ENCODE peak calls at places on chromosomes 13 and 19, in six cellular contexts. Q, V, L, S, R and P are unnamed samples.

GRCh38 chr13:50543767-50544166 is 299.7 kb downstream of the DLEU7 start:
- DNase-seq in R (no peak), S (no peak), Q (no peak), V (peak), L (peak), P (no peak)

GRCh38 chr19:38375748-38376147 is 1.4 kb downstream of the PSMD8 start:
- DNase-seq in L (no peak), S (no peak), R (no peak), V (peak), Q (no peak), P (no peak)

GRCh38 chr13:60267498-60268202 is 103.9 kb upstream of the DIAPH3 start:
- DNase-seq in Q (no peak), V (no peak), S (peak), R (no peak), L (no peak), P (no peak)

GRCh38 chr19:32017341-32017948 is 328.0 kb upstream of the ZNF507 start:
- DNase-seq in R (no peak), V (peak), L (no peak), S (no peak), Q (no peak), P (no peak)

GRCh38 chr13:109479991-109480696 is 306.2 kb downstream of the IRS2 start:
- DNase-seq in L (no peak), V (peak), S (no peak), Q (no peak), R (no peak), P (no peak)

GRCh38 chr13:111271186-111271698 is 49.2 kb upstream of the TEX29 start:
- DNase-seq in S (no peak), V (no peak), Q (no peak), R (no peak), L (no peak), P (no peak)

GRCh38 chr13:83816081-83816480 is 66.2 kb downstream of the SLITRK1 start:
- DNase-seq in Q (no peak), V (no peak), S (no peak), R (no peak), L (no peak), P (no peak)

GRCh38 chr13:40800559-40800958 is 11.1 kb downstream of the SLC25A15 start:
- DNase-seq in L (no peak), Q (no peak), V (no peak), S (no peak), R (no peak), P (no peak)

GRCh38 chr13:73129023-73129422 is 70.2 kb downstream of the KLF5 start:
- DNase-seq in S (no peak), L (no peak), Q (no peak), R (no peak), V (no peak), P (no peak)

GRCh38 chr13:111906306-111906705 is 160.6 kb upstream of the SOX1 start:
- DNase-seq in Q (no peak), V (no peak), R (no peak), L (no peak), S (no peak), P (no peak)

GRCh38 chr13:99320693-99321481 is 13.7 kb upstream of the GPR183 start:
- DNase-seq in L (peak), R (no peak), V (peak), Q (no peak), S (no peak), P (no peak)

GRCh38 chr13:99870541-99870940 is 101.0 kb downstream of the ZIC5 start:
- DNase-seq in V (no peak), S (no peak), L (no peak), R (no peak), Q (no peak), P (no peak)

GRCh38 chr19:3801412-3802096 is 15.4 kb upstream of the MATK start:
- DNase-seq in V (no peak), L (no peak), R (peak), Q (peak), S (peak), P (no peak)

GRCh38 chr19:40413291-40413994 is at the start of gene PRX:
- DNase-seq in L (no peak), Q (no peak), S (no peak), R (no peak), V (no peak), P (no peak)

GRCh38 chr19:39246951-39247669 is 1.5 kb downstream of the IFNL4 start:
- DNase-seq in V (peak), R (peak), Q (no peak), S (peak), L (no peak), P (no peak)

GRCh38 chr13:59750860-59751259 is 412.9 kb downstream of the DIAPH3 start:
- DNase-seq in L (peak), R (peak), S (no peak), V (peak), Q (no peak), P (peak)

GRCh38 chr13:33710924-33711323 is 107.0 kb upstream of the RFC3 start:
- DNase-seq in Q (no peak), V (no peak), R (no peak), S (no peak), L (no peak), P (no peak)

GRCh38 chr13:114015608-114016295 is 41.9 kb upstream of the C13orf46 start:
- DNase-seq in Q (peak), S (peak), V (peak), L (no peak), R (no peak), P (no peak)

GRCh38 chr19:2032296-2032941 is 16.9 kb upstream of the BTBD2 start:
- DNase-seq in R (peak), V (peak), L (peak), S (peak), Q (peak), P (no peak)

GRCh38 chr13:53782400-53783030 is 753.9 kb downstream of the OLFM4 start:
- DNase-seq in L (no peak), S (peak), V (peak), R (peak), Q (no peak), P (peak)

GRCh38 chr19:39103151-39103550 is 19.0 kb downstream of the ACP7 start:
- DNase-seq in S (no peak), R (no peak), Q (no peak), L (no peak), V (no peak), P (no peak)

GRCh38 chr19:2613507-2614295 is 88.8 kb downstream of the GNG7 start:
- DNase-seq in R (peak), S (peak), V (peak), Q (no peak), L (no peak), P (no peak)

GRCh38 chr13:95403349-95404140 is 102.3 kb upstream of the ABCC4 start:
- DNase-seq in L (no peak), Q (no peak), R (no peak), V (no peak), S (no peak), P (no peak)

DNA sequence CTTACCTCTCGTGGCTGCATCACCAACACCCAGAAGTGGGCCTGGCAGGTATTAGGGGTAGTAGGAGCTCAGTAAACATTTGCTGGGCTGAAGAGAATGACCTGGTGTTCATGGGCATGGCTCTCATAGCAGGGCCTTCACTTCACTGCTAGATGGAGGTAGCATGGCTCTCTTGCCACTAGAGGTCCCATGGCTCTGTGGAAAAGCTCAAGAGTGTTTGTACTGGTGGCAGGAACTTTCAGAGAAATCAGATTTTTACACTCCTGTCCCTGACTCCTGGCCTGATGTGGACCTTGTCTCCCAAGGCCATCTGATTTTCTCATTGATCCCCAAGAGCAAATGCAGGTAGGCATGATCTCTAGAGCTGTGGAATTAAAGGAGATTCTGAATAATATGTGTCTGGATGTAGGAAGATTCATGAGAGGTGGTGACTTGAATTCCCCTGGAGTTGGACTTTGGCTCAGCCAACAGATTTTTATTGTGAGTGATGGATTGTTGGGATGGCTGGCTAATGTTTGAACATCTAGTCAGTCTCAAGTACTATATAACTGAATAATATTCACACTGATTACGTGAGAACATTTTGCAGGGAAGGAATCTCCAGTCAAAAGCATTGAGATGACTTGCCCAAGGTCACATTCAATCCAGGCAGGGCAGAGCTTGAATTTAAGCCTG is 5.8 kb downstream of the ZNF574 start:
- DNase-seq in S (peak), Q (no peak), V (peak), L (no peak), R (no peak), P (no peak)
- TF ChIP-seq CTCF in S (peak), Q (no peak), V (peak), L (peak), R (peak), P (peak)

GRCh38 chr13:51590966-51591627 is 6.8 kb downstream of the WDFY2 start:
- DNase-seq in V (peak), L (peak), S (no peak), R (no peak), Q (peak), P (no peak)
- TF ChIP-seq CTCF in V (no peak), L (no peak), S (no peak), R (no peak), Q (no peak), P (no peak)

DNA sequence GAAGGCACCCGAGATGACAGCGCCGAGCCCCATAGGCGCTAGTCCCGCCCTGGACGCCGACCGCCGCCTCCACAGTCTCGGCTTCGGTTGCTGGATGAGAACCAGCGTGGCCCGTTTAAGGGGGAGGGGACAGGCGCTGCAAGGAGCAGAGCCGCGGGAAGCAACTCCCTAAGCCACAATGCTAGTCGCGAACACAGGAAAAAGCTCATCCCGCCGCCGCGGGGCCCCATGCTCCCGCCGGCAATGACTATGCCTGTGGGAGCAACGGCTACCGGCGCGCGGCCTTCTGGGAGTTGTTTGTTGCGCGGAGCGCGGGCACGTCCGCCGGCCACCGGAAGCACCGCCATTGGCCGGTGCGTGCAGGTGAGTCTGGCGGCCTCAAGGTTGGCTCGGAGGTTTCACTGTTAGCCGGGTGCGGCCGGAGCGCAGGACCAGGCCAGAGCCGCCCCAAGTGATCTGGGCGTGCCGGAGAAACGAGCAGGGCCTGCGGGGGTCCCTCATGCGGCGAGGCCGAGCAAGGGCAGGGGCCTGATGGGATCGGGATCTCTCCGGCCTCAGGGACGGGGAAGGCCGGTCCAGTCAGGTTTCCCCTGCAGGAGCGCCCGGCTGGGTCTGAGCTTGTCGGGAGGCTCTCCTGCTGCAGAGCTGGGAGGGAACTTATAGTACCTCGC is at the start of gene ZNF544:
- DNase-seq in R (peak), Q (peak), S (peak), L (peak), V (peak), P (peak)
- TF ChIP-seq CTCF in R (peak), Q (no peak), S (peak), L (peak), V (no peak), P (no peak)

DNA sequence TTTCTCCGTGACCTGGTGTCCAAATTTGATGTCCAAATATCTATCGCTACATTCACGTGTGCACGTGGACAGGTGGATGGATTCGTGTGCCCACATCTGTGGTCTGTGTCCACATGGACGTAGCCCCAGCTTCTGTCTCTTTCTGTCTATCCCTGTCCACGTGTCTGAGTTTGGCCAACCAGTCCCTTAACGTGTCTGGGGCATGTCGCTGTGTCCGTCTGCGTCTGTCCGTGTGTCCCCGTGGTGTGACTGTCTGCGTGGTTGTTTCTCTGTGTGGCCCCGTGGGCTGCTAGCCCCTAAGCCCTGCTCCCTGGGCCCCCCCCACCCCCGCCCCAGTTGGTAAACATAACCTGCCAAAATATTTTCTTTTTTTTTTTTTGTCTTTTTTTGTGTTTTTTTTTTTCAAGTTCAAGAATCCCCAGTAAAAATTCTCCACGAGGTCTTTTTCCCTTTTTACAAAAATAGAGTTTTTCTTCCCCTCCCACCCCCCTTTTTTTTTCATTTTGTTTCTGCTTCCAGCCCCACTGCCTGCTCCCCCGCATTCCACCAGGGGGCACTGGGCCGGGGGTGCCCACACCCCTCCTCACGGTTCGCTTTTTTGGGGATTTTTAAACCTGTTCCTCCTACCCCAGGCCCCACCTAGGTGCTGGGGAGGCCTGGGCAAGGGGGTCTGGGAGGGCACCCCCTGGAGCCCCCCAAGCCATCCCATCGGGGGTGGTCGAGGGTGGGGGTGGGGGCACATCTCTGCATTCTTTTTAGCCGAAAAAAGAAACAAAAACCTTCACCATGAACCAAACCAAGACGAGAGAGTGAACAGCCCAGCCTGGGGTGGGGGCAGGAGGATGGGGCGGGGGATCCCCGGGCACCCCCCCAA is 18.3 kb downstream of the PRKCSH start:
- DNase-seq in Q (no peak), S (peak), V (no peak), R (no peak), L (no peak), P (no peak)
- TF ChIP-seq CTCF in Q (no peak), S (no peak), V (peak), R (peak), L (peak), P (peak)

DNA sequence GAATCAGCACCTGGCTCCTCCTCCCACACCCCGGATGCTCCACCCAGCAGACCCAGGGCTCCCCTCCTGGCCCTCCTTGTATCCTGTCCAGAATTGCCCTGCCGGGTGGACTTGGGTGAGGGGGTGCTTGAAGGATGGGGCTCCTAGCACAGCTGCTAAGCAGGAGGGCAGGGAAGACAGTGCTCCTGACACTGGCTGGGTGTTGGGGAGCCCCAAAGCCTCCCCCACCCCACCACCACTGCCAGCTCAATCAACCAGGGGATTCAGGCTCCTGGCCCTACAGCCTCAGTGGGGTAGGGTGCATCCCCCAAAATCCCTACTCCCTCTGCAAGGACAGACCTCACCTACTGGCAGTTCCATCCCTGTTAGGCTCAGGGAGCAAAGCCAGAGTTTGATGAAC is 2.6 kb upstream of the CYP4F11 start:
- DNase-seq in S (no peak), L (no peak), R (no peak), Q (no peak), V (no peak), P (no peak)
- TF ChIP-seq CTCF in S (no peak), L (no peak), R (no peak), Q (no peak), V (no peak), P (no peak)

GRCh38 chr19:14028901-14029300 is 953 bp downstream of the RLN3 start:
- DNase-seq in R (no peak), V (no peak), Q (no peak), L (no peak), S (no peak), P (no peak)
- TF ChIP-seq CTCF in R (no peak), V (no peak), Q (no peak), L (no peak), S (no peak), P (no peak)

GRCh38 chr19:29285878-29286277 is 72.9 kb upstream of the UQCRFS1 start:
- DNase-seq in S (no peak), L (no peak), V (no peak), R (peak), Q (no peak), P (no peak)
- TF ChIP-seq CTCF in S (peak), L (peak), V (peak), R (peak), Q (no peak), P (peak)

GRCh38 chr19:18488838-18489626 is 32.8 kb downstream of the ELL start:
- DNase-seq in L (no peak), Q (no peak), S (no peak), R (peak), V (no peak), P (peak)

GRCh38 chr19:18489627-18490184 is 32.2 kb downstream of the ELL start:
- DNase-seq in V (no peak), L (no peak), S (no peak), Q (no peak), R (no peak), P (no peak)

GRCh38 chr19:18488403-18488723 is 33.5 kb downstream of the ELL start:
- DNase-seq in Q (no peak), R (peak), S (no peak), L (no peak), V (no peak), P (no peak)

GRCh38 chr19:18486746-18487145 is 35.1 kb downstream of the ELL start:
- DNase-seq in R (no peak), V (no peak), Q (no peak), L (no peak), S (no peak), P (no peak)

GRCh38 chr19:18487576-18488402 is 34.1 kb downstream of the ELL start:
- DNase-seq in Q (no peak), L (no peak), R (no peak), S (no peak), V (no peak), P (no peak)
- TF ChIP-seq CTCF in Q (no peak), L (no peak), R (no peak), S (no peak), V (no peak), P (no peak)